ENCODE peak calls at places on chromosomes 12 and 14, in nine cellular contexts. I is astrocyte of the cerebellum; Q is thoracic aorta; H is PC-3; J is IMR-90; C is CD8-positive, alpha-beta T cell; L is transverse colon; Z is adipocyte; V is Karpas-422. G is an unnamed sample.

GRCh38 chr12:124446364-124446763 is 121.0 kb downstream of the NCOR2 start:
- DNase-seq in L (no peak), V (no peak), I (no peak), H (no peak), Q (no peak), J (no peak), C (no peak), Z (no peak), G (no peak)

GRCh38 chr12:81369175-81369574 is 291.3 kb downstream of the ACSS3 start:
- DNase-seq in Q (no peak), Z (no peak), V (no peak), C (no peak), L (no peak), H (no peak), J (no peak), I (no peak), G (no peak)

GRCh38 chr12:57085999-57086950 is 2.6 kb upstream of the NAB2 start:
- DNase-seq in H (peak), L (peak), V (peak), Q (no peak), C (peak), I (no peak), Z (peak), J (peak), G (peak)

GRCh38 chr12:121648458-121649028 is 20.9 kb downstream of the MORN3 start:
- DNase-seq in H (no peak), C (no peak), J (no peak), L (no peak), I (no peak), Z (no peak), V (no peak), Q (no peak), G (no peak)

GRCh38 chr12:123094349-123095073 is 56.4 kb downstream of the PITPNM2 start:
- DNase-seq in L (peak), I (peak), J (peak), C (no peak), Z (peak), Q (no peak), H (peak), V (no peak), G (no peak)

GRCh38 chr12:15708396-15709070 is 80.7 kb downstream of the EPS8 start:
- DNase-seq in J (no peak), I (no peak), Z (no peak), Q (no peak), C (no peak), L (no peak), V (no peak), H (no peak), G (no peak)

GRCh38 chr14:81466854-81467253 is 66.7 kb upstream of the STON2 start:
- DNase-seq in H (no peak), V (no peak), Z (no peak), L (no peak), I (no peak), J (no peak), C (no peak), Q (no peak), G (no peak)

GRCh38 chr12:107632246-107632645 is 53.4 kb upstream of the PWP1 start:
- DNase-seq in I (no peak), Q (no peak), V (no peak), L (no peak), J (no peak), H (no peak), C (no peak), Z (no peak), G (no peak)

GRCh38 chr14:75549169-75549568 is 26.9 kb downstream of the BATF start:
- DNase-seq in J (no peak), I (no peak), C (no peak), H (no peak), V (no peak), Q (no peak), L (no peak), Z (no peak), G (no peak)

GRCh38 chr14:26597136-26598080 is at the start of gene NOVA1:
- DNase-seq in J (no peak), Z (peak), Q (no peak), V (no peak), I (no peak), C (no peak), L (peak), H (no peak), G (peak)

GRCh38 chr14:105455086-105455640 is 19.5 kb upstream of the CRIP2 start:
- DNase-seq in Q (no peak), V (no peak), L (no peak), I (no peak), H (no peak), Z (no peak), J (no peak), C (no peak), G (no peak)

GRCh38 chr12:3594966-3595365 is 104.0 kb downstream of the PRMT8 start:
- DNase-seq in H (no peak), I (no peak), Z (no peak), L (no peak), C (no peak), V (no peak), J (no peak), Q (no peak), G (no peak)

GRCh38 chr12:54759751-54760150 is 94.6 kb upstream of the MUCL1 start:
- DNase-seq in Z (peak), J (peak), H (peak), Q (no peak), I (no peak), C (no peak), V (peak), L (no peak), G (peak)

GRCh38 chr12:32612658-32613614 is 66.2 kb upstream of the DNM1L start:
- DNase-seq in H (no peak), Z (no peak), V (no peak), Q (no peak), L (no peak), J (no peak), C (no peak), I (no peak), G (no peak)

GRCh38 chr12:45762185-45763110 is 32.9 kb downstream of the ARID2 start:
- DNase-seq in I (peak), V (peak), L (no peak), Z (peak), C (no peak), H (peak), Q (no peak), J (peak), G (no peak)

GRCh38 chr14:75401356-75401755 is 26.5 kb upstream of the JDP2 start:
- DNase-seq in V (no peak), Z (peak), L (peak), I (no peak), C (no peak), H (no peak), J (peak), Q (no peak), G (peak)

GRCh38 chr14:104104006-104104901 is 18.8 kb downstream of the ASPG start:
- DNase-seq in C (no peak), Z (no peak), J (no peak), H (no peak), I (no peak), L (peak), Q (no peak), V (no peak), G (no peak)

GRCh38 chr14:103613517-103613916 is 15.5 kb upstream of the KLC1 start:
- DNase-seq in L (peak), H (no peak), C (peak), Z (peak), V (peak), I (no peak), J (no peak), Q (no peak), G (no peak)

GRCh38 chr12:94429633-94430032 is 30.0 kb downstream of the CEP83 start:
- DNase-seq in J (no peak), H (no peak), I (no peak), V (no peak), Z (no peak), C (no peak), Q (no peak), L (no peak), G (no peak)

GRCh38 chr14:68976160-68977067 is 2.7 kb downstream of the ACTN1 start:
- DNase-seq in V (no peak), C (no peak), H (no peak), L (peak), I (no peak), J (peak), Q (no peak), Z (peak), G (no peak)

GRCh38 chr12:11927311-11927935 is 143.3 kb upstream of the BCL2L14 start:
- DNase-seq in I (peak), V (no peak), Q (no peak), H (no peak), L (no peak), C (no peak), J (peak), Z (no peak), G (peak)

GRCh38 chr12:66403746-66404145 is 101.5 kb downstream of the HELB start:
- DNase-seq in C (no peak), Z (no peak), L (no peak), H (peak), Q (no peak), I (no peak), V (peak), J (no peak), G (no peak)

GRCh38 chr12:4273651-4274395 is at the start of gene CCND2:
- DNase-seq in V (peak), H (no peak), C (peak), J (peak), I (no peak), Z (peak), L (peak), Q (peak), G (peak)

GRCh38 chr14:99065551-99065950 is 206.4 kb downstream of the BCL11B start:
- DNase-seq in C (no peak), J (no peak), V (no peak), I (no peak), Q (no peak), H (no peak), Z (no peak), L (no peak), G (no peak)

GRCh38 chr12:94284859-94285258 is 136.5 kb downstream of the PLXNC1 start:
- DNase-seq in Z (no peak), Q (no peak), C (no peak), J (no peak), V (no peak), L (no peak), I (no peak), H (no peak), G (no peak)

GRCh38 chr12:110874351-110874750 is 27.6 kb downstream of the CCDC63 start:
- DNase-seq in V (no peak), C (no peak), I (no peak), L (no peak), Z (no peak), Q (no peak), J (no peak), H (no peak), G (no peak)

GRCh38 chr12:120067901-120068300 is 48.7 kb downstream of the RAB35 start:
- DNase-seq in J (no peak), I (no peak), V (no peak), C (no peak), Z (no peak), L (no peak), H (no peak), Q (no peak), G (no peak)

GRCh38 chr14:89190779-89191513 is 226.1 kb downstream of the FOXN3 start:
- DNase-seq in C (no peak), Q (no peak), H (no peak), Z (no peak), L (no peak), I (no peak), V (no peak), J (no peak), G (peak)

GRCh38 chr12:81627336-81628189 is 131.6 kb downstream of the PPFIA2 start:
- DNase-seq in I (peak), C (no peak), L (no peak), J (peak), V (peak), Q (no peak), Z (peak), H (peak), G (peak)

GRCh38 chr12:38053655-38054464 is 262.7 kb upstream of the ALG10B start:
- DNase-seq in I (no peak), V (no peak), L (peak), C (no peak), Z (no peak), Q (no peak), J (no peak), H (peak), G (no peak)

GRCh38 chr12:111424793-111425251 is 19.1 kb downstream of the SH2B3 start:
- DNase-seq in C (no peak), I (no peak), L (no peak), J (no peak), H (no peak), Z (no peak), V (no peak), Q (no peak), G (peak)

GRCh38 chr14:52690983-52691760 is 4.2 kb downstream of the ERO1A start:
- DNase-seq in V (no peak), J (no peak), L (no peak), Q (no peak), H (peak), Z (no peak), C (no peak), I (no peak), G (no peak)

GRCh38 chr14:52692248-52692962 is 3.0 kb downstream of the ERO1A start:
- DNase-seq in H (no peak), Z (peak), C (no peak), Q (no peak), I (no peak), V (no peak), L (no peak), J (peak), G (no peak)

GRCh38 chr14:52694761-52695480 is 437 bp downstream of the ERO1A start:
- DNase-seq in C (peak), H (peak), Z (peak), J (peak), L (peak), I (no peak), V (peak), Q (no peak), G (peak)

GRCh38 chr14:52693532-52693931 is 1.8 kb downstream of the ERO1A start:
- DNase-seq in H (no peak), Q (no peak), V (no peak), I (no peak), L (no peak), J (no peak), Z (no peak), C (no peak), G (no peak)

DNA sequence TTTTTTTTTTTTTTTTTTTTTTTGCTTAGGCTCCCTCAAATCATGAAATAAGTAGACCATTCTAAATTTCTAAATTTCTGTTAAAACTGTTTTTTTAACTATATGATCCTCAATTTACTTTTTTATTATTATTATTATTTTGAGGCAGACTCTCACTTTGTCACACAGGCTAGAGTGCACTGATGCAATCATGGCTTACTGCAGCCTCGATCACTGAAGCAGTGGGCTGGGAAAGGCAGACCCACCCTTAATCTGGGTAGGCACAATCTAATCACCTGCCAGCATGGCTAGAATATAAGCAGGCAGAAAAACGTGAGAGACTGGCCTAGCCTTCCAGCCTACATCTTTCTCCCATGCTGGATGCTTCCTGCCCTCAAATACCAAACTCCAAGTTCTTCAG is 2.4 kb downstream of the ERO1A start:
- DNase-seq in I (no peak), H (no peak), Z (peak), Q (no peak), J (no peak), C (no peak), V (no peak), L (no peak), G (no peak)
- H3K4me3 ChIP-seq in I (no peak), H (peak), Z (peak), Q (no peak), J (no peak), C (no peak), V (no peak), L (no peak), G (no peak)

GRCh38 chr12:100165356-100165755 is 22.7 kb upstream of the BLTP3B start:
- DNase-seq in L (no peak), V (no peak), C (no peak), I (no peak), Z (no peak), Q (no peak), H (no peak), J (no peak), G (no peak)

GRCh38 chr12:100164153-100164704 is 21.6 kb upstream of the BLTP3B start:
- DNase-seq in Q (no peak), V (no peak), H (no peak), Z (no peak), J (no peak), C (no peak), I (no peak), L (no peak), G (no peak)

GRCh38 chr12:100166232-100166631 is 23.6 kb upstream of the BLTP3B start:
- DNase-seq in V (no peak), J (no peak), Z (no peak), Q (no peak), C (no peak), H (no peak), I (no peak), L (no peak), G (no peak)

GRCh38 chr12:100159391-100160104 is 16.9 kb upstream of the BLTP3B start:
- DNase-seq in C (no peak), I (no peak), H (no peak), L (no peak), V (no peak), Z (no peak), Q (no peak), J (no peak), G (no peak)

GRCh38 chr12:100163416-100164152 is 20.9 kb upstream of the BLTP3B start:
- DNase-seq in Q (peak), L (peak), I (no peak), H (peak), V (peak), Z (peak), C (peak), J (peak), G (peak)
- H3K4me3 ChIP-seq in Q (peak), L (peak), I (peak), H (peak), V (peak), Z (peak), C (no peak), J (no peak), G (peak)

DNA sequence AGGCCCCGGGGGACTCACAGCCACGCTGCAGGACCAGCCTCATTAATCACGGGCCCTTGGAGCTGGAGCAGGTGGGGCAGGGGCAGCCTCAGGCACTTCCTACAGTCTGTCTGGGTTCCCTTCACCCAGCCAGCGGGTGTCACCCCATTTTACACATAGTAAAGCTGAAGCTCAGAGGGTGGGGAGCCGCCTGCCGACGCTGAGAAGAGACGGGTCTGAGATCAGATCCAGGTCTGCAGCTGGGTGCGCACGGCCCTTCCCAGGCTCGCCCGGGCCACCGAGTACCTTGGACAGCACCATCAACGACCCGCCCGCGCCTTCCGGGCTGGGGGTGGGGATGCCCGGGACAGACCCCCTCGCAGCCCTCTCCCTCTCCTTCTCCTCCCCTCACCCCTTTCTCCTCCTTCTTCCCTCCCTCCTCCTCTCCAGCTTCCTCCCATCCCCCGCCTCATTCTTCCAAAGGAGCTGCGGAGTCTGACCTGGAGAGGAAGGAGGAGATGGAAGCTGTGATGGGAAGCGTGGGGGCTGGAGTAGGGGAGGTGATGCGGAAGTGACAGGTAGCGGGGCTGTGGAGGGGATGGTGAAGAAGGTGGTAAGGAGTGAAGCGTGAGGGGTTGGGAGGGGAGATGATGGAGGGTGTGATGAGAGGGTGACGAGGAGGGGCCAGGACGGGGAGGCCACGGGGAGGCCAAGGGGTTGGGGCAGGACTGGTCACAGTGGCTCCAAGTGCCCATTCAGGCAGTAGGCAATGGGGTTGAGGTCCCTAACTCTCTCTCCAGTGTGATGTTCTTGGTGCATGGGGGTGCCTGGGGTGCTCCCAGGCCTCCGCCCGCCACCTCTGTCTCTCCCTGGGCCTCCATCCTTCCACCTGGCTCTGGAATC is 8.8 kb downstream of the DTX1 start:
- DNase-seq in L (no peak), Q (no peak), Z (peak), I (no peak), J (no peak), C (no peak), V (peak), H (no peak), G (peak)
- H3K4me3 ChIP-seq in L (no peak), Q (no peak), Z (no peak), I (no peak), J (no peak), C (no peak), V (peak), H (no peak), G (no peak)

GRCh38 chr12:26031318-26031717 is 72.8 kb downstream of the RASSF8 start:
- DNase-seq in C (no peak), V (no peak), Z (no peak), H (no peak), I (no peak), L (no peak), J (no peak), Q (no peak), G (no peak)

GRCh38 chr12:26030371-26030770 is 71.9 kb downstream of the RASSF8 start:
- DNase-seq in J (no peak), Z (no peak), H (no peak), C (no peak), Q (no peak), V (no peak), I (no peak), L (no peak), G (no peak)

GRCh38 chr12:26031814-26032213 is 73.3 kb downstream of the RASSF8 start:
- DNase-seq in V (no peak), Z (no peak), J (peak), I (no peak), H (no peak), Q (no peak), C (no peak), L (no peak), G (no peak)

GRCh38 chr12:26032719-26033241 is 74.3 kb downstream of the RASSF8 start:
- DNase-seq in H (peak), V (no peak), Q (no peak), I (no peak), C (no peak), L (no peak), Z (peak), J (no peak), G (no peak)

DNA sequence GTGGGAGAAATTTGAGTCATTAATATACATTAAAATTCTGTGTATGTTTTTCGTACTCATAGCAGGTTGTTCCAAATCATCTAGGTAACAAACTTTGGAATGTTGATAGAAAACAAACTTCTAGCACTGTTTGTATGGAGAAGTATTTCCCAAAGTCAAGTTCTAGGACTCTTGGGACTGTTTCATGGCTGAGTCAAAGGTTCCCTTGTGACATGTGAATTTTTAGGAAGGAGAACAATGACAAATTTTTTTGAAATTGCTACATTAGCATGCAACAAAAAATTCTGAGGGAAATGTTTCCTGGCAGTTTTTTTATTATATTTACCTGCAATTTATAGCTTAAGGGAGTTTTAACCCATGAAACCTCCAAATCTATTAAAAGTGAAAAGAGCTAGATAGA is 73.8 kb downstream of the RASSF8 start:
- DNase-seq in Q (no peak), I (no peak), Z (no peak), V (no peak), J (no peak), H (peak), L (no peak), C (no peak), G (no peak)
- H3K4me3 ChIP-seq in Q (no peak), I (no peak), Z (peak), V (no peak), J (no peak), H (no peak), L (no peak), C (no peak), G (no peak)

GRCh38 chr12:6936378-6936638 is 7.3 kb upstream of the RNU7-1 start:
- DNase-seq in Q (no peak), Z (no peak), V (no peak), C (no peak), J (no peak), L (no peak), H (no peak), I (no peak), G (no peak)

GRCh38 chr12:6935221-6935550 is 7.4 kb downstream of the ATN1 start:
- DNase-seq in Q (no peak), C (no peak), V (no peak), L (no peak), J (no peak), Z (no peak), H (no peak), I (no peak), G (no peak)

GRCh38 chr12:6934110-6934509 is 6.4 kb downstream of the ATN1 start:
- DNase-seq in J (peak), V (no peak), Z (no peak), I (no peak), L (no peak), H (no peak), Q (no peak), C (no peak), G (no peak)

GRCh38 chr12:6936642-6937480 is 6.8 kb upstream of the RNU7-1 start:
- DNase-seq in L (no peak), Q (no peak), J (no peak), C (peak), Z (no peak), I (no peak), V (peak), H (no peak), G (no peak)

GRCh38 chr12:6935551-6936377 is 7.9 kb upstream of the RNU7-1 start:
- DNase-seq in I (no peak), V (no peak), L (no peak), Q (no peak), H (no peak), Z (no peak), J (no peak), C (no peak), G (no peak)
- H3K4me3 ChIP-seq in I (no peak), V (peak), L (no peak), Q (no peak), H (no peak), Z (no peak), J (no peak), C (no peak), G (no peak)